ENCODE peak calls at places on chromosome 9, in ten cellular contexts. One of them, this sample, is unnamed.

GRCh38 chr9:84054341-84055010 is 73.9 kb downstream of the RMI1 start:
- DNase-seq in mucosa of gallbladder: no peak
- DNase-seq in COR-L47: no peak
- DNase-seq in aorta: no peak
- DNase-seq in activated CD8-positive, alpha-beta memory T cell treated with anti-CD3 and anti-CD28 coated beads, Interleukin-2, amount 50 U/mL, for 48 hours: no peak
- DNase-seq in HEK293T: no peak
- DNase-seq in midbrain: no peak
- DNase-seq in neural crest cell: no peak
- DNase-seq in foreskin keratinocyte: no peak
- DNase-seq in CD8-positive, alpha-beta memory T cell: no peak
- DNase-seq in this sample: no peak

GRCh38 chr9:137727716-137728115 is 108.9 kb downstream of the EHMT1 start:
- DNase-seq in mucosa of gallbladder: no peak
- DNase-seq in COR-L47: no peak
- DNase-seq in aorta: no peak
- DNase-seq in activated CD8-positive, alpha-beta memory T cell treated with anti-CD3 and anti-CD28 coated beads, Interleukin-2, amount 50 U/mL, for 48 hours: no peak
- DNase-seq in HEK293T: no peak
- DNase-seq in midbrain: no peak
- DNase-seq in neural crest cell: no peak
- DNase-seq in foreskin keratinocyte: no peak
- DNase-seq in CD8-positive, alpha-beta memory T cell: no peak
- DNase-seq in this sample: no peak

GRCh38 chr9:128798896-128799295 is 11.8 kb downstream of the TBC1D13 start:
- DNase-seq in mucosa of gallbladder: no peak
- DNase-seq in COR-L47: no peak
- DNase-seq in aorta: no peak
- DNase-seq in activated CD8-positive, alpha-beta memory T cell treated with anti-CD3 and anti-CD28 coated beads, Interleukin-2, amount 50 U/mL, for 48 hours: no peak
- DNase-seq in HEK293T: no peak
- DNase-seq in midbrain: no peak
- DNase-seq in neural crest cell: no peak
- DNase-seq in foreskin keratinocyte: no peak
- DNase-seq in CD8-positive, alpha-beta memory T cell: no peak
- DNase-seq in this sample: no peak

GRCh38 chr9:7782390-7783120 is 17.0 kb downstream of the DMAC1 start:
- DNase-seq in mucosa of gallbladder: no peak
- DNase-seq in COR-L47: peak; percentile 14
- DNase-seq in aorta: no peak
- DNase-seq in activated CD8-positive, alpha-beta memory T cell treated with anti-CD3 and anti-CD28 coated beads, Interleukin-2, amount 50 U/mL, for 48 hours: no peak
- DNase-seq in HEK293T: no peak
- DNase-seq in midbrain: no peak
- DNase-seq in neural crest cell: no peak
- DNase-seq in foreskin keratinocyte: no peak
- DNase-seq in CD8-positive, alpha-beta memory T cell: no peak
- DNase-seq in this sample: no peak

GRCh38 chr9:136943291-136944093 is 1.0 kb downstream of the FBXW5 start:
- DNase-seq in mucosa of gallbladder: no peak
- DNase-seq in COR-L47: no peak
- DNase-seq in aorta: peak; percentile 69
- DNase-seq in activated CD8-positive, alpha-beta memory T cell treated with anti-CD3 and anti-CD28 coated beads, Interleukin-2, amount 50 U/mL, for 48 hours: peak; percentile 76
- DNase-seq in HEK293T: peak; percentile 48
- DNase-seq in midbrain: no peak
- DNase-seq in neural crest cell: peak; percentile 38
- DNase-seq in foreskin keratinocyte: no peak
- DNase-seq in CD8-positive, alpha-beta memory T cell: no peak
- DNase-seq in this sample: no peak

GRCh38 chr9:137987244-137988030 is 109.9 kb downstream of the CACNA1B start:
- DNase-seq in mucosa of gallbladder: no peak
- DNase-seq in COR-L47: no peak
- DNase-seq in aorta: no peak
- DNase-seq in activated CD8-positive, alpha-beta memory T cell treated with anti-CD3 and anti-CD28 coated beads, Interleukin-2, amount 50 U/mL, for 48 hours: no peak
- DNase-seq in HEK293T: no peak
- DNase-seq in midbrain: no peak
- DNase-seq in neural crest cell: no peak
- DNase-seq in foreskin keratinocyte: no peak
- DNase-seq in CD8-positive, alpha-beta memory T cell: no peak
- DNase-seq in this sample: no peak

GRCh38 chr9:137163101-137163661 is 6.7 kb downstream of the LRRC26 start:
- DNase-seq in mucosa of gallbladder: no peak
- DNase-seq in COR-L47: no peak
- DNase-seq in aorta: no peak
- DNase-seq in activated CD8-positive, alpha-beta memory T cell treated with anti-CD3 and anti-CD28 coated beads, Interleukin-2, amount 50 U/mL, for 48 hours: no peak
- DNase-seq in HEK293T: no peak
- DNase-seq in midbrain: no peak
- DNase-seq in neural crest cell: no peak
- DNase-seq in foreskin keratinocyte: no peak
- DNase-seq in CD8-positive, alpha-beta memory T cell: no peak
- DNase-seq in this sample: no peak

GRCh38 chr9:137956688-137957385 is 79.3 kb downstream of the CACNA1B start:
- DNase-seq in mucosa of gallbladder: no peak
- DNase-seq in COR-L47: no peak
- DNase-seq in aorta: no peak
- DNase-seq in activated CD8-positive, alpha-beta memory T cell treated with anti-CD3 and anti-CD28 coated beads, Interleukin-2, amount 50 U/mL, for 48 hours: no peak
- DNase-seq in HEK293T: no peak
- DNase-seq in midbrain: no peak
- DNase-seq in neural crest cell: no peak
- DNase-seq in foreskin keratinocyte: no peak
- DNase-seq in CD8-positive, alpha-beta memory T cell: no peak
- DNase-seq in this sample: no peak

GRCh38 chr9:28365736-28366135 is 792.5 kb upstream of the C9orf72 start:
- DNase-seq in mucosa of gallbladder: no peak
- DNase-seq in COR-L47: no peak
- DNase-seq in aorta: no peak
- DNase-seq in activated CD8-positive, alpha-beta memory T cell treated with anti-CD3 and anti-CD28 coated beads, Interleukin-2, amount 50 U/mL, for 48 hours: no peak
- DNase-seq in HEK293T: no peak
- DNase-seq in midbrain: no peak
- DNase-seq in neural crest cell: no peak
- DNase-seq in foreskin keratinocyte: no peak
- DNase-seq in CD8-positive, alpha-beta memory T cell: no peak
- DNase-seq in this sample: no peak

GRCh38 chr9:128159073-128159783 is 837 bp upstream of the BBLN start:
- DNase-seq in mucosa of gallbladder: no peak
- DNase-seq in COR-L47: no peak
- DNase-seq in aorta: no peak
- DNase-seq in activated CD8-positive, alpha-beta memory T cell treated with anti-CD3 and anti-CD28 coated beads, Interleukin-2, amount 50 U/mL, for 48 hours: peak; percentile 66
- DNase-seq in HEK293T: no peak
- DNase-seq in midbrain: no peak
- DNase-seq in neural crest cell: no peak
- DNase-seq in foreskin keratinocyte: no peak
- DNase-seq in CD8-positive, alpha-beta memory T cell: peak; percentile 73
- DNase-seq in this sample: no peak

GRCh38 chr9:134670042-134670525 is 28.5 kb downstream of the COL5A1 start:
- DNase-seq in mucosa of gallbladder: no peak
- DNase-seq in COR-L47: no peak
- DNase-seq in aorta: no peak
- DNase-seq in activated CD8-positive, alpha-beta memory T cell treated with anti-CD3 and anti-CD28 coated beads, Interleukin-2, amount 50 U/mL, for 48 hours: no peak
- DNase-seq in HEK293T: no peak
- DNase-seq in midbrain: no peak
- DNase-seq in neural crest cell: no peak
- DNase-seq in foreskin keratinocyte: peak; percentile 76
- DNase-seq in CD8-positive, alpha-beta memory T cell: no peak
- DNase-seq in this sample: no peak

GRCh38 chr9:93473411-93473810 is 20.0 kb upstream of the FAM120AOS start:
- DNase-seq in mucosa of gallbladder: no peak
- DNase-seq in COR-L47: no peak
- DNase-seq in aorta: no peak
- DNase-seq in activated CD8-positive, alpha-beta memory T cell treated with anti-CD3 and anti-CD28 coated beads, Interleukin-2, amount 50 U/mL, for 48 hours: no peak
- DNase-seq in HEK293T: no peak
- DNase-seq in midbrain: no peak
- DNase-seq in neural crest cell: no peak
- DNase-seq in foreskin keratinocyte: no peak
- DNase-seq in CD8-positive, alpha-beta memory T cell: no peak
- DNase-seq in this sample: no peak

GRCh38 chr9:21801683-21802417 is 586 bp upstream of the MTAP start:
- DNase-seq in mucosa of gallbladder: peak; percentile 74
- DNase-seq in COR-L47: peak; percentile 74
- DNase-seq in aorta: peak; percentile 83
- DNase-seq in activated CD8-positive, alpha-beta memory T cell treated with anti-CD3 and anti-CD28 coated beads, Interleukin-2, amount 50 U/mL, for 48 hours: peak; percentile 67
- DNase-seq in HEK293T: peak; percentile 76
- DNase-seq in midbrain: peak; percentile 75
- DNase-seq in neural crest cell: peak; percentile 53
- DNase-seq in foreskin keratinocyte: no peak
- DNase-seq in CD8-positive, alpha-beta memory T cell: peak; percentile 49
- DNase-seq in this sample: no peak

GRCh38 chr9:98189412-98189811 is 3.0 kb downstream of the CORO2A start:
- DNase-seq in mucosa of gallbladder: no peak
- DNase-seq in COR-L47: no peak
- DNase-seq in aorta: no peak
- DNase-seq in activated CD8-positive, alpha-beta memory T cell treated with anti-CD3 and anti-CD28 coated beads, Interleukin-2, amount 50 U/mL, for 48 hours: no peak
- DNase-seq in HEK293T: no peak
- DNase-seq in midbrain: no peak
- DNase-seq in neural crest cell: no peak
- DNase-seq in foreskin keratinocyte: no peak
- DNase-seq in CD8-positive, alpha-beta memory T cell: no peak
- DNase-seq in this sample: no peak

GRCh38 chr9:133054966-133055365 is 6.8 kb upstream of the CEL start:
- DNase-seq in mucosa of gallbladder: no peak
- DNase-seq in COR-L47: no peak
- DNase-seq in aorta: no peak
- DNase-seq in activated CD8-positive, alpha-beta memory T cell treated with anti-CD3 and anti-CD28 coated beads, Interleukin-2, amount 50 U/mL, for 48 hours: no peak
- DNase-seq in HEK293T: no peak
- DNase-seq in midbrain: no peak
- DNase-seq in neural crest cell: no peak
- DNase-seq in foreskin keratinocyte: no peak
- DNase-seq in CD8-positive, alpha-beta memory T cell: no peak
- DNase-seq in this sample: no peak

GRCh38 chr9:122218885-122219855 is 9.6 kb downstream of the LHX6 start:
- DNase-seq in mucosa of gallbladder: no peak
- DNase-seq in COR-L47: no peak
- DNase-seq in aorta: no peak
- DNase-seq in activated CD8-positive, alpha-beta memory T cell treated with anti-CD3 and anti-CD28 coated beads, Interleukin-2, amount 50 U/mL, for 48 hours: peak; percentile 58
- DNase-seq in HEK293T: no peak
- DNase-seq in midbrain: no peak
- DNase-seq in neural crest cell: no peak
- DNase-seq in foreskin keratinocyte: no peak
- DNase-seq in CD8-positive, alpha-beta memory T cell: no peak
- DNase-seq in this sample: no peak

This sample was measured in globus pallidus.